ENCODE peak calls at places on chromosomes 5 and 9, in nine cellular contexts. T, S, N, V, H, X, B, E and W are unnamed samples.

GRCh38 chr5:76041863-76042262 is 41.3 kb upstream of the SV2C start:
- DNase-seq in T (no peak), S (no peak), N (no peak), V (no peak), H (no peak), X (peak), B (no peak), E (no peak), W (no peak)

GRCh38 chr5:137292461-137293025 is 206.6 kb downstream of the SPOCK1 start:
- DNase-seq in T (no peak), S (peak), N (no peak), V (no peak), H (no peak), X (no peak), B (no peak), E (no peak), W (no peak)

GRCh38 chr9:115691097-115691496 is 462.5 kb upstream of the PAPPA start:
- DNase-seq in T (no peak), S (no peak), N (peak), V (peak), H (no peak), X (no peak), B (no peak), E (no peak), W (peak)

GRCh38 chr5:135236951-135237791 is 161.9 kb downstream of the MACROH2A1 start:
- DNase-seq in T (peak), S (no peak), N (no peak), V (no peak), H (peak), X (no peak), B (no peak), E (peak), W (no peak)

GRCh38 chr5:55218966-55219365 is 8.1 kb downstream of the MCIDAS start:
- DNase-seq in T (no peak), S (peak), N (no peak), V (no peak), H (no peak), X (peak), B (no peak), E (no peak), W (no peak)

GRCh38 chr9:34400686-34401602 is 24.2 kb upstream of the MYORG start:
- DNase-seq in T (no peak), S (no peak), N (no peak), V (no peak), H (no peak), X (peak), B (no peak), E (no peak), W (no peak)

GRCh38 chr5:126069329-126069728 is 353.9 kb upstream of the GRAMD2B start:
- DNase-seq in T (no peak), S (no peak), N (no peak), V (no peak), H (no peak), X (no peak), B (no peak), E (no peak), W (no peak)

GRCh38 chr5:53343187-53343586 is 137.2 kb upstream of the FST start:
- DNase-seq in T (no peak), S (no peak), N (peak), V (peak), H (no peak), X (no peak), B (no peak), E (no peak), W (peak)

GRCh38 chr9:126373241-126373640 is 46.6 kb downstream of the MVB12B start:
- DNase-seq in T (no peak), S (no peak), N (peak), V (no peak), H (no peak), X (no peak), B (no peak), E (no peak), W (no peak)

GRCh38 chr5:73796164-73797141 is 170.5 kb downstream of the ARHGEF28 start:
- DNase-seq in T (no peak), S (no peak), N (peak), V (peak), H (peak), X (no peak), B (no peak), E (no peak), W (peak)

GRCh38 chr5:81233080-81233634 is at the start of gene CKMT2:
- DNase-seq in T (no peak), S (peak), N (peak), V (no peak), H (peak), X (peak), B (no peak), E (no peak), W (no peak)

GRCh38 chr5:31648326-31648725 is 9.4 kb downstream of the PDZD2 start:
- DNase-seq in T (no peak), S (no peak), N (no peak), V (no peak), H (no peak), X (no peak), B (no peak), E (no peak), W (no peak)

GRCh38 chr9:73270967-73271722 is 119.5 kb downstream of the ANXA1 start:
- DNase-seq in T (no peak), S (no peak), N (peak), V (peak), H (no peak), X (no peak), B (no peak), E (no peak), W (peak)

GRCh38 chr9:93962561-93963440 is 7.6 kb upstream of the BARX1 start:
- DNase-seq in T (peak), S (peak), N (peak), V (peak), H (peak), X (peak), B (peak), E (peak), W (peak)

GRCh38 chr5:12557012-12557411 is 652.8 kb upstream of the CTNND2 start:
- DNase-seq in T (no peak), S (no peak), N (no peak), V (no peak), H (no peak), X (no peak), B (no peak), E (no peak), W (no peak)

GRCh38 chr5:173873296-173873922 is 14.7 kb upstream of the CPEB4 start:
- DNase-seq in T (no peak), S (no peak), N (no peak), V (no peak), H (no peak), X (no peak), B (no peak), E (no peak), W (no peak)

GRCh38 chr5:107532182-107532878 is 138.4 kb downstream of the EFNA5 start:
- DNase-seq in T (no peak), S (no peak), N (no peak), V (no peak), H (no peak), X (no peak), B (no peak), E (no peak), W (peak)

GRCh38 chr5:54867310-54867944 is 118.0 kb downstream of the ESM1 start:
- DNase-seq in T (no peak), S (no peak), N (peak), V (no peak), H (no peak), X (peak), B (no peak), E (no peak), W (peak)

GRCh38 chr5:54725391-54726280 is 208.1 kb downstream of the SNX18 start:
- DNase-seq in T (no peak), S (no peak), N (peak), V (no peak), H (no peak), X (no peak), B (no peak), E (no peak), W (no peak)

GRCh38 chr5:142697356-142697807 is 11.5 kb upstream of the FGF1 start:
- DNase-seq in T (no peak), S (no peak), N (peak), V (no peak), H (peak), X (no peak), B (no peak), E (no peak), W (no peak)

GRCh38 chr9:97853056-97853843 is at the start of gene FOXE1:
- DNase-seq in T (no peak), S (no peak), N (no peak), V (no peak), H (no peak), X (peak), B (no peak), E (no peak), W (no peak)

GRCh38 chr9:77981332-77981731 is 50.3 kb downstream of the GNAQ start:
- DNase-seq in T (no peak), S (peak), N (peak), V (no peak), H (no peak), X (no peak), B (no peak), E (no peak), W (peak)

GRCh38 chr9:125683486-125683885 is 23.5 kb downstream of the MAPKAP1 start:
- DNase-seq in T (no peak), S (no peak), N (peak), V (no peak), H (no peak), X (no peak), B (no peak), E (no peak), W (peak)

GRCh38 chr9:122941560-122942234 is 877 bp downstream of the RABGAP1 start:
- DNase-seq in T (no peak), S (no peak), N (peak), V (no peak), H (no peak), X (peak), B (no peak), E (no peak), W (peak)

GRCh38 chr9:38065369-38066075 is 3.5 kb downstream of the SHB start:
- DNase-seq in T (no peak), S (no peak), N (no peak), V (no peak), H (no peak), X (no peak), B (no peak), E (no peak), W (no peak)

GRCh38 chr5:65663804-65664521 is 39.1 kb downstream of the SHLD3 start:
- DNase-seq in T (no peak), S (no peak), N (peak), V (no peak), H (no peak), X (peak), B (no peak), E (no peak), W (no peak)

GRCh38 chr5:134110382-134110781 is 4.1 kb upstream of the TCF7 start:
- DNase-seq in T (no peak), S (no peak), N (no peak), V (no peak), H (no peak), X (peak), B (no peak), E (no peak), W (no peak)

GRCh38 chr9:23044549-23044948 is 597.9 kb downstream of the DMRTA1 start:
- DNase-seq in T (no peak), S (no peak), N (peak), V (no peak), H (no peak), X (no peak), B (no peak), E (no peak), W (no peak)

GRCh38 chr9:73081979-73082657 is 69.5 kb upstream of the ANXA1 start:
- DNase-seq in T (no peak), S (no peak), N (peak), V (peak), H (no peak), X (peak), B (no peak), E (no peak), W (peak)

GRCh38 chr9:21902112-21902511 is 92.1 kb downstream of the CDKN2A start:
- DNase-seq in T (no peak), S (no peak), N (no peak), V (no peak), H (no peak), X (no peak), B (no peak), E (no peak), W (no peak)